ENCODE peak calls at places on chromosomes 6 and 20, in five cellular contexts. L, N, X, U and E are unnamed samples.

GRCh38 chr6:30150151-30150550 is 10.9 kb downstream of the TRIM10 start:
- DNase-seq in L (no peak), N (no peak), X (no peak), U (no peak), E (no peak)

GRCh38 chr20:58711266-58712051 is 18.9 kb downstream of the NPEPL1 start:
- DNase-seq in L (peak; percentile 16), N (no peak), X (peak; percentile 16), U (no peak), E (no peak)

GRCh38 chr20:1565461-1565860 is 8.0 kb upstream of the SIRPD start:
- DNase-seq in L (no peak), N (no peak), X (no peak), U (no peak), E (no peak)

GRCh38 chr20:16752901-16753300 is 4.7 kb downstream of the OTOR start:
- DNase-seq in L (no peak), N (no peak), X (no peak), U (no peak), E (no peak)

GRCh38 chr20:41133709-41134361 is 3.5 kb upstream of the PLCG1 start:
- DNase-seq in L (no peak), N (no peak), X (no peak), U (no peak), E (no peak)

GRCh38 chr6:112352607-112353006 is 5.5 kb downstream of the RFPL4B start:
- DNase-seq in L (no peak), N (no peak), X (no peak), U (no peak), E (no peak)

GRCh38 chr20:48898896-48899513 is 22.5 kb upstream of the ARFGEF2 start:
- DNase-seq in L (no peak), N (no peak), X (no peak), U (no peak), E (no peak)

GRCh38 chr20:25676164-25676809 is 20.4 kb downstream of the ZNF337 start:
- DNase-seq in L (no peak), N (no peak), X (peak; percentile 53), U (no peak), E (no peak)

GRCh38 chr6:83613378-83613777 is 95.5 kb downstream of the SNAP91 start:
- DNase-seq in L (no peak), N (no peak), X (no peak), U (no peak), E (no peak)

GRCh38 chr6:56497691-56498090 is 145.0 kb downstream of the DST start:
- DNase-seq in L (no peak), N (no peak), X (no peak), U (no peak), E (no peak)

GRCh38 chr20:46028772-46029371 is at the start of gene SLC12A5:
- DNase-seq in L (no peak), N (no peak), X (no peak), U (no peak), E (no peak)

GRCh38 chr6:33841070-33841469 is 37.3 kb upstream of the MLN start:
- DNase-seq in L (no peak), N (no peak), X (no peak), U (no peak), E (no peak)

GRCh38 chr20:25444556-25444955 is 37.1 kb downstream of the GINS1 start:
- DNase-seq in L (no peak), N (no peak), X (no peak), U (no peak), E (no peak)

GRCh38 chr20:58851221-58851968 is 693 bp upstream of the GNAS-AS1 start:
- DNase-seq in L (no peak), N (no peak), X (no peak), U (no peak), E (no peak)

GRCh38 chr6:4281341-4282293 is 146.2 kb upstream of the ECI2 start:
- DNase-seq in L (peak; percentile 56), N (peak; percentile 72), X (peak; percentile 61), U (peak; percentile 38), E (peak; percentile 22)

GRCh38 chr20:2840138-2840966 is at the start of the genes PCED1A and VPS16:
- DNase-seq in L (peak; percentile 89), N (peak; percentile 92), X (peak; percentile 89), U (peak; percentile 87), E (no peak)

GRCh38 chr20:11394145-11394833 is 523.4 kb upstream of the BTBD3 start:
- DNase-seq in L (no peak), N (no peak), X (no peak), U (no peak), E (no peak)

GRCh38 chr20:25047766-25048165 is 10.2 kb downstream of the ACSS1 start:
- DNase-seq in L (peak; percentile 69), N (peak; percentile 62), X (no peak), U (no peak), E (no peak)

GRCh38 chr20:35005463-35005961 is 49.8 kb downstream of the MYH7B start:
- DNase-seq in L (no peak), N (peak; percentile 33), X (peak; percentile 18), U (no peak), E (no peak)

GRCh38 chr20:19212524-19213502 is at the start of gene SLC24A3:
- DNase-seq in L (peak; percentile 83), N (peak; percentile 90), X (peak; percentile 73), U (peak; percentile 54), E (no peak)

GRCh38 chr6:79861023-79861422 is 86.3 kb downstream of the ELOVL4 start:
- DNase-seq in L (no peak), N (no peak), X (no peak), U (no peak), E (no peak)

GRCh38 chr6:139743629-139744028 is 369.2 kb upstream of the CITED2 start:
- DNase-seq in L (no peak), N (no peak), X (no peak), U (no peak), E (peak; percentile 98)

GRCh38 chr6:67131827-67132226 is 1424.8 kb upstream of the EYS start:
- DNase-seq in L (no peak), N (no peak), X (peak; percentile 31), U (no peak), E (no peak)

DNA sequence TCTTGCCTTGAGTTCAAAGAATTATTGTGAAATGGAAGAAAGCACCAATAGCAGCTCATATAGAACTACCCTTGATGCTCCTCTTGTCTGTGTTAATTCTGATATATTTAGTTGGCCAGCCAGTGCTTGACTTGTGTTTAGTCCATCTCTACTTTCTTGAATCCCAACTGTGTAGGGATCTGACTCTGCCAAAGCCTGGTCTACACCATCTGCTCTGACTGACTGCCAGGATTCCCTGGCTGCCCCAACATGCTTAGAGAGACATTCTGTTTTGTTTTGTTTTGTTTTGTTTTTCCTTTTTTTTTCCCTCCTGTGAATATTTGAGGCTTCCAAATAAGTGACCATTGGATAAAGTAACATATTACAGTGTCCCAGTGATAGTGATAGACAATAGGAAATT is 953.7 kb upstream of the MANEA start:
- DNase-seq in L (no peak), N (no peak), X (no peak), U (no peak), E (no peak)
- TF ChIP-seq CTCF in L (no peak), N (no peak), X (no peak), U (no peak), E (no peak)

GRCh38 chr6:53544500-53545308 is at the start of gene GCLC:
- DNase-seq in L (peak; percentile 96), N (peak; percentile 95), X (peak; percentile 95), U (peak; percentile 95), E (peak; percentile 44)

GRCh38 chr6:53543341-53544010 is 1.4 kb downstream of the GCLC start:
- DNase-seq in L (no peak), N (no peak), X (no peak), U (no peak), E (no peak)

GRCh38 chr6:53544050-53544499 is 826 bp downstream of the GCLC start:
- DNase-seq in L (no peak), N (no peak), X (peak; percentile 36), U (no peak), E (no peak)

GRCh38 chr6:53539561-53539960 is 5.3 kb downstream of the GCLC start:
- DNase-seq in L (no peak), N (no peak), X (no peak), U (no peak), E (no peak)

DNA sequence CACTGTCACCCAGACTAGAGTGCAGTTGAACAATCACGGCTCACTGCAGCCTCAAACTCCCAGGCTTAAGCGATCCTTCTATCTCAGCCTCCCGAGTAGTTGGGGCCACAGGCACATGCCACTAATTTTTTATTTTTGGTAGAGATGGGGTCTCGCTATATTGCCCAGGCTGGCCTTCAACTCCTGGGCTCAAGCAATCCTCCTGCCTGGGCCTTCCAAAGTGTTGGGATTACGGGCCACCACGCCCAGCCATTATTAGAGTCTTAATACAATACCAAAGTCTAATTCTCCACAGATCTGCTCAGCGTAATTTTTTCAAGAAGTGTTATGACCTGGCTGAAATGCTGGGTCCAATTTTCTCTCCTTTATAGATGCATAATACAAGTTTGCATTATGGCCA is 3.0 kb downstream of the GCLC start:
- DNase-seq in L (no peak), N (no peak), X (no peak), U (no peak), E (no peak)
- H3K4me3 ChIP-seq in L (peak overlapping the region; percentile 92), N (no peak overlapping the region), X (no peak overlapping the region), U (no peak overlapping the region), E (no peak overlapping the region)

GRCh38 chr20:32637738-32638137 is 36.0 kb downstream of the C20orf203 start:
- DNase-seq in L (no peak), N (no peak), X (no peak), U (no peak), E (no peak)

GRCh38 chr20:32639284-32639683 is 34.5 kb downstream of the C20orf203 start:
- DNase-seq in L (no peak), N (no peak), X (no peak), U (no peak), E (no peak)

GRCh38 chr20:32637311-32637710 is 36.4 kb downstream of the C20orf203 start:
- DNase-seq in L (no peak), N (no peak), X (no peak), U (no peak), E (no peak)

GRCh38 chr20:32636821-32637220 is 36.9 kb downstream of the C20orf203 start:
- DNase-seq in L (no peak), N (no peak), X (peak; percentile 65), U (no peak), E (no peak)

GRCh38 chr20:32638848-32639247 is 34.9 kb downstream of the C20orf203 start:
- DNase-seq in L (peak; percentile 33), N (no peak), X (peak; percentile 37), U (peak; percentile 25), E (no peak)
- TF ChIP-seq CTCF in L (no peak), N (no peak), X (no peak), U (no peak), E (no peak)

DNA sequence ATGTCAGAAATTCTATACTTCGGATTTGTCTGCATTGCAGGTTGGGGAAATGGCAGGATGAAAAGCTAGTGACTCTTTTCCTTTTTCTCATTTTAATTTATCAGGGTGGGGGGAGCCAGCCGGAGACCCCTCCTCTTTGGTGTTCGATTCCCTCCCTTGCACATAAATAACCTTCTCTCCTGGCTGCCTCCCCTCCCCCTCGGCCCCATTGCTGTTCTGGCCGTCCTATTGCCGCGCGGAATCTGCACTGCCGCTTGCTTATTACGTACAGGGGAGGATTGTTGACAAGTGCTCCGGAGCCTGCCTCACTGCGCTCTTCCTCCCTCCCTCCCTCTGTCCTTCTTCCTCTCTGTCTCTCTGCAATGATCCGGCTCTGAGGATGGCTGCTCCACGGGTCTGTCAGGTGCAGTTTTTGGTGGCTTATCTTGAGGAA is 154.7 kb downstream of the JARID2 start:
- DNase-seq in L (no peak), N (peak; percentile 65), X (peak; percentile 62), U (peak; percentile 78), E (no peak)
- H3K4me3 ChIP-seq in L (peak overlapping the region; percentile 32), N (peak overlapping the region; percentile 39), X (peak overlapping the region; percentile 29), U (peak overlapping the region; percentile 53), E (peak overlapping the region; percentile 37)